ENCODE peak calls at places on chromosomes 2 and 18, in six cellular contexts. C is choroid plexus epithelial cell; X is ascending aorta; V is right cardiac atrium; T is stimulated activated CD4-positive, alpha-beta T cell treated with anti-CD3 and anti-CD28 coated beads, Interleukin-2, amount 100 ng/mL, for 48 hours; H is C1 segment of cervical spinal cord. A is an unnamed sample.

GRCh38 chr2:17935242-17935885 is 56.9 kb downstream of the KCNS3 start:
- DNase-seq in H (no peak), C (no peak), X (no peak), T (no peak), V (no peak), A (no peak)

GRCh38 chr18:40215981-40216380 is 1739.1 kb upstream of the PIK3C3 start:
- DNase-seq in X (no peak), C (no peak), H (no peak), T (no peak), V (no peak), A (no peak)

GRCh38 chr18:67109535-67109934 is 407.0 kb downstream of the DSEL start:
- DNase-seq in T (no peak), V (no peak), X (no peak), H (no peak), C (no peak), A (no peak)

GRCh38 chr2:205119141-205119540 is 563.2 kb upstream of the NRP2 start:
- DNase-seq in C (no peak), H (no peak), X (no peak), V (no peak), T (no peak), A (no peak)

GRCh38 chr2:19238440-19238839 is 120.0 kb downstream of the OSR1 start:
- DNase-seq in C (peak), X (no peak), H (no peak), T (no peak), V (no peak), A (no peak)

GRCh38 chr18:51429644-51430043 is 232.2 kb upstream of the MEX3C start:
- DNase-seq in V (no peak), H (no peak), C (no peak), X (no peak), T (no peak), A (no peak)

GRCh38 chr2:165601866-165602636 is 132.6 kb downstream of the CSRNP3 start:
- DNase-seq in T (no peak), C (peak), X (no peak), H (no peak), V (no peak), A (no peak)

GRCh38 chr18:31509571-31509970 is 11.6 kb downstream of the DSG2 start:
- DNase-seq in X (no peak), V (no peak), T (no peak), C (no peak), H (no peak), A (no peak)

GRCh38 chr2:109069430-109070194 is 59.4 kb upstream of the SH3RF3 start:
- DNase-seq in V (no peak), X (peak), C (no peak), H (no peak), T (no peak), A (no peak)

GRCh38 chr2:88350641-88351601 is 101.6 kb downstream of the FOXI3 start:
- DNase-seq in V (peak), T (peak), H (no peak), X (peak), C (peak), A (peak)

GRCh38 chr2:105731511-105731910 is 13.2 kb upstream of the NCK2 start:
- DNase-seq in V (no peak), H (no peak), X (no peak), C (no peak), T (no peak), A (no peak)

GRCh38 chr2:118089015-118089800 is 937 bp downstream of the INSIG2 start:
- DNase-seq in X (no peak), C (peak), H (no peak), T (no peak), V (peak), A (no peak)